ENCODE peak calls at places on chromosomes 11 and 22, in six cellular contexts. U is AG09309, C is left ventricle myocardium inferior, X is choroid plexus epithelial cell, H is ovary, Y is neural progenitor cell. M is an unnamed sample.

GRCh38 chr11:105152556-105152955 is 13.0 kb upstream of the CARD18 start:
- DNase-seq in U (no peak), C (no peak), X (no peak), H (no peak), Y (no peak), M (no peak)

GRCh38 chr22:28600546-28601143 is 79.0 kb downstream of the TTC28 start:
- DNase-seq in U (peak; percentile 46), C (no peak), X (peak; percentile 81), H (no peak), Y (peak; percentile 59), M (peak; percentile 79)

GRCh38 chr11:72631806-72632731 is 42.2 kb downstream of the PDE2A start:
- DNase-seq in U (no peak), C (peak; percentile 79), X (peak; percentile 65), H (no peak), Y (no peak), M (peak; percentile 42)

GRCh38 chr22:44994399-44995281 is 15.2 kb downstream of the PHF21B start:
- DNase-seq in U (no peak), C (no peak), X (no peak), H (no peak), Y (no peak), M (no peak)

GRCh38 chr11:117691501-117691900 is 105.5 kb downstream of the DSCAML1 start:
- DNase-seq in U (no peak), C (no peak), X (no peak), H (no peak), Y (no peak), M (no peak)

GRCh38 chr11:94450061-94450460 is 43.6 kb downstream of the MRE11 start:
- DNase-seq in U (peak; percentile 17), C (no peak), X (peak; percentile 27), H (no peak), Y (no peak), M (peak; percentile 27)

GRCh38 chr11:2667940-2668339 is 31.9 kb downstream of the KCNQ1OT1 start:
- DNase-seq in U (no peak), C (no peak), X (no peak), H (no peak), Y (no peak), M (no peak)

GRCh38 chr11:109733245-109733644 is 311.3 kb downstream of the C11orf87 start:
- DNase-seq in U (peak; percentile 18), C (no peak), X (peak; percentile 45), H (no peak), Y (no peak), M (no peak)

GRCh38 chr11:47979378-47980092 is 824 bp upstream of the PTPRJ start:
- DNase-seq in U (no peak), C (no peak), X (no peak), H (no peak), Y (no peak), M (no peak)

GRCh38 chr11:70861534-70861933 is 390.8 kb downstream of the SHANK2 start:
- DNase-seq in U (no peak), C (no peak), X (no peak), H (no peak), Y (peak; percentile 77), M (no peak)

DNA sequence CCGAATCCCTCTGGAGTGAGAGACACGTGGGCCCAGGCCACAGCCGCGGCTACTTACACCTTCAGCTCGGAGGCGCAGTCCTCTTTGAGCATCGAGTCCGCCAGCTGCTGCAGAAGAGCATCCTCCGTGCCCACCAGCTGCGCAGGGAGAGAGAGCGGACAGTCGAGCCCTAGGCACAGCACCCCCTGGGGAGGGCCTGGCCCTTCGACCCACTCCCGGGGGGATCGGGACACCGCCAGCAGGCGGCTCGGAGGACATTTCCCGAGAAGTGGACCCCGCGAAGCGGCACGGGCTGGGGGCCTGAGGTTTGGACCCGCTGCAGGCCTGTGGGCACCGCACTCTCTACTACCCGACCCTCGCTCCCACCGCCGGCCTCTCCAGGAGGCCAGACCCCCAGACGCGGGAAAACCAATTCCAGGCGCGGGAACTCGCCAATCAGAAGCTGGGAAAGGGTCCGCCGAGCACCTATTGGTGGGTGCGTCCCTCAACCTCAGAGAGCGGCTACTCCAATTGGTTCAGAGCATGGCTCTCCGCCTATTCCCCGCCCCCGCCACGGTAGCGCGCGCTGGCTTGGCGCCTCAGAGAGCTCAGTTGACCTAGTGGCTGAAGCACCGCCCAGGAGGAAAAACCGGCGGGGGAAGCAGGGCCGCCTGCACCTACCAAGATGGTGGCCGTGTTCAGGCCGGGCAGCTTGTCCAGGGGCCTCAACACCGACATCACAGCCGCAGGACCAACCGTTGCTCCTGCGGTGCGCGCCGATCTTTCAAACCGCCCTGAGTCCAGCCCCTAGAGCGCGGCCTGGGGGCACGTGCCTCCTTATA is at the start of gene CENPM:
- DNase-seq in U (peak; percentile 61), C (peak; percentile 92), X (peak; percentile 95), H (peak; percentile 84), Y (peak; percentile 97), M (peak; percentile 93)
- TF ChIP-seq CTCF in U (peak; percentile 45), C (peak; percentile 23), X (peak; percentile 42), H (no peak), Y (peak; percentile 18), M (peak; percentile 12)

DNA sequence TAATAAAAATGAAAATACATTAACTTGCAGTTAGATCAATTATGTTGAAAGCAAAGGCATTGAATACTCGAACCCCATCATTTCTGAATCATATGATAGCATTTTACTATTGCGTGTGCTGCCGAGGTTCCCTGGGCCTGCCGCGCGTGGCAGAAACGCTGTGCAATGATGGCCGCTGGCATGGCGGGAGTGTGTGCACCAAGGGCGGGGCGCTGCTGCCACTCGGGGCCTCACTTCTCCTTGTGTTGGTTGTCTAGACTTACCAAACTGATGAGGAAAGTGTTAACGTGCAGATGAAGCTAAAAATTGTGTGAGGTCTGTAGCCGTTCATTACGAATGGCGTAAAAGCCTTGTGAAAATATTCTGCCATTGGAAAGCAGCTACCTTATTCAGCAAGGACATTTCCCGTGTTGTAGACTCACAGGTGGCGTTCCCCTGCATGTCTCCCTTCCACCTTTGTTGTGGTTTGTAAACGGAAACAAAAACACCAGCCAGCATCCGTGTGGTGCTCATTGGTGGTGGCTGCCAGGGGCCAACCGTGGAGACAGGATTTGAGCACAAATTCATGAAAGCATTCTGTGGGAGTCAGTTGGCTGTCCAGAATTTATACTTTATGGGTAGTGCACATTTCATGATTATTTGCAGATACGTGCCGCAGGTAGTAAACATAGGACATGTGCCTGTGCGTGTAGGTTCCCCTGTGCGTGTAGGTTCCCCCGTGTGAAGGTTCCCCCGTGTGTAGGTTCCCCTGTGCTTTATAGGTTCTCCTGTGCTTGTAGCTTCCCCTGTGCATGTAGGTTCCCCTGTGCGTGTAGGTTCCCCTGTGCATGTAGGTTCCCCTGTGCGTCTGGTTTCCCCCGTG is 5.9 kb upstream of the GRAMD4 start:
- DNase-seq in U (no peak), C (no peak), X (no peak), H (no peak), Y (no peak), M (no peak)
- H3K4me3 ChIP-seq in U (no peak overlapping the region), C (peak overlapping the region; percentile 25), X (no peak overlapping the region), H (no peak overlapping the region), Y (no peak overlapping the region), M (no peak overlapping the region)

GRCh38 chr11:59425131-59425530 is 1.1 kb downstream of the OR5A2 start:
- DNase-seq in U (no peak), C (no peak), X (no peak), H (no peak), Y (no peak), M (no peak)

GRCh38 chr11:59427068-59427382 is 812 bp upstream of the OR5A2 start:
- DNase-seq in U (no peak), C (no peak), X (no peak), H (no peak), Y (no peak), M (no peak)

GRCh38 chr11:59426361-59427067 is at the start of gene OR5A2:
- DNase-seq in U (no peak), C (no peak), X (peak; percentile 43), H (no peak), Y (peak; percentile 84), M (no peak)

DNA sequence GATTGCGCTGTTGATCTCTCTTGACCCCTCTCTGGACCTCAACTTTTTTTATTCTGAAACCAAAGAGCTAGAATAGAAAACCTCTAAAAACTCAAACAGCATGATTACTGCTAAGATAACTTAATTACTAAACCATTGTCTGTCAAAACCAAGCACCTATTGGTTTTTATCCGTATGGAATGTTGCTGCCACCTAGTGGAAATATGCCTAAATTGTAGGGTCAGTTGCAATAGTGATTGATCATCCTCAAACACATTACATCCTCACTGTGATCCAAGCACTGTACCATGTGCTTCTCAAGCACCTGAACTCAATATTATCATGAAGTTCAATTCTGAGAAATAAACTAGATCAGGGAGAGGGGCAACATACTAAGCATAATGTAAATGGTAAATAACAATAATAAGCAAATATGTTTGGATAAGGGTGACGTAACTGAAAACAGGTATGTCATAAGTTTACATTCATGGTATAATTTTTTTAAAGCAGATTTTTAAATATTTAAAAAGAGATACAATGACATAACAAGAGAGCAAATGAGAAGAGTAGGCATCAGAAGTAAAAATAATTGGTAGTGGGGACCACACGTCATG is 3.8 kb upstream of the OR5A2 start:
- DNase-seq in U (no peak), C (no peak), X (peak; percentile 69), H (no peak), Y (peak; percentile 79), M (peak; percentile 59)
- TF ChIP-seq CTCF in U (peak; percentile 69), C (peak; percentile 67), X (peak; percentile 71), H (peak; percentile 8), Y (peak; percentile 94), M (peak; percentile 73)

GRCh38 chr22:47693606-47694005 is 931.2 kb downstream of the TBC1D22A start:
- DNase-seq in U (no peak), C (no peak), X (no peak), H (no peak), Y (no peak), M (no peak)
- H3K4me3 ChIP-seq in U (no peak overlapping the region), C (no peak overlapping the region), X (no peak overlapping the region), H (no peak overlapping the region), Y (no peak overlapping the region), M (no peak overlapping the region)

GRCh38 chr11:74748211-74749126 is at the start of gene RNF169:
- DNase-seq in U (peak; percentile 83), C (peak; percentile 94), X (peak; percentile 98), H (peak; percentile 90), Y (peak; percentile 97), M (peak; percentile 97)
- TF ChIP-seq CTCF in U (no peak), C (no peak), X (no peak), H (no peak), Y (no peak), M (no peak)

DNA sequence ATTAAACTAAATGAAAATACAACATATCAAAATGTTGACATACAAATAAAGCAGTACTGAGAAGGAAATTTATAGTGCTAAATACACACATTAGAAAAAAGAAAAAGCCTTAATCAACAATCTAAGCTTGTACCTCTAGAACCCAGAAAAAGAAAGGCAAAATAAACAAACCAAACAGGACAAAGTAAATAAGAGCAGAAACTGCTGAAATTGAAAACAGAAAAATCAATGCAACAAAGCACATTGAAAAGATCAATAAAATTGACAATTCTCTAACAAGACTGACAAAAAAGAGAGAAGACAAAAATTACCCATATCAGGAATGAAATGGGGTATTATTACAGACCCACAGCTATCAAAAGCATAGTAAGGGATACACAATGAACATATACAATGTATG is 21.0 kb downstream of the DCUN1D5 start:
- DNase-seq in U (no peak), C (no peak), X (no peak), H (no peak), Y (no peak), M (no peak)
- H3K4me3 ChIP-seq in U (no peak overlapping the region), C (no peak overlapping the region), X (no peak overlapping the region), H (no peak overlapping the region), Y (no peak overlapping the region), M (no peak overlapping the region)

M was measured in cardiac fibroblast.